ENCODE peak calls at places on chromosomes 2 and 18, in five cellular contexts. B is tibial artery, M is NCI-H1105, Z is ELF-1, A is stromal cell of bone marrow. P is an unnamed sample.

GRCh38 chr18:43847164-43848091 is 570.1 kb upstream of the SYT4 start:
- DNase-seq in Z (no peak), M (no peak), A (peak; percentile 58), B (no peak), P (no peak)

GRCh38 chr2:74387346-74387745 is 7.2 kb upstream of the DCTN1 start:
- DNase-seq in Z (no peak), B (no peak), M (no peak), A (peak; percentile 33), P (no peak)

GRCh38 chr18:2425426-2426317 is 145.6 kb downstream of the METTL4 start:
- DNase-seq in Z (no peak), B (no peak), M (no peak), A (no peak), P (no peak)

GRCh38 chr2:16978291-16978690 is 312.7 kb upstream of the CYRIA start:
- DNase-seq in M (no peak), A (no peak), B (no peak), Z (no peak), P (no peak)

GRCh38 chr2:100260712-100261620 is 61.3 kb downstream of the LONRF2 start:
- DNase-seq in A (peak; percentile 59), M (peak; percentile 18), Z (peak; percentile 75), B (peak; percentile 82), P (peak; percentile 86)

GRCh38 chr2:117212562-117212961 is 601.9 kb upstream of the DDX18 start:
- DNase-seq in Z (peak; percentile 13), A (no peak), B (no peak), M (no peak), P (no peak)

GRCh38 chr18:46555724-46556123 is 101.3 kb downstream of the LOXHD1 start:
- DNase-seq in A (no peak), M (no peak), B (no peak), Z (peak; percentile 69), P (no peak)

GRCh38 chr18:47595816-47596501 is 334.5 kb downstream of the SMAD2 start:
- DNase-seq in M (peak; percentile 42), B (no peak), A (no peak), Z (peak; percentile 76), P (no peak)

GRCh38 chr2:188078544-188078943 is 213.1 kb upstream of the GULP1 start:
- DNase-seq in A (no peak), Z (no peak), B (no peak), M (peak; percentile 20), P (no peak)

GRCh38 chr2:172428841-172429173 is 1.4 kb downstream of the ITGA6 start:
- DNase-seq in A (no peak), M (no peak), B (no peak), Z (no peak), P (no peak)

GRCh38 chr2:120396519-120397361 is 50.8 kb downstream of the INHBB start:
- DNase-seq in A (no peak), Z (no peak), B (no peak), M (no peak), P (no peak)

GRCh38 chr2:19876751-19877150 is 25.0 kb downstream of the TTC32 start:
- DNase-seq in Z (no peak), A (no peak), M (no peak), B (no peak), P (no peak)

GRCh38 chr18:23406271-23406787 is 46.8 kb upstream of the RIOK3 start:
- DNase-seq in B (no peak), M (no peak), A (peak; percentile 32), Z (no peak), P (no peak)

GRCh38 chr18:40215981-40216380 is 1739.1 kb upstream of the PIK3C3 start:
- DNase-seq in A (no peak), B (no peak), Z (peak; percentile 23), M (no peak), P (no peak)

GRCh38 chr2:70959851-70960832 is 18.3 kb upstream of the ANKRD53 start:
- DNase-seq in Z (no peak), B (peak; percentile 51), M (no peak), A (no peak), P (no peak)

GRCh38 chr2:209872675-209873074 is 101.0 kb downstream of the UNC80 start:
- DNase-seq in Z (peak; percentile 44), B (no peak), M (no peak), A (no peak), P (peak; percentile 59)

GRCh38 chr18:45760443-45761036 is 36.6 kb downstream of the SLC14A1 start:
- DNase-seq in Z (peak; percentile 23), A (no peak), B (no peak), M (no peak), P (no peak)

GRCh38 chr2:195612515-195613495 is 44.2 kb upstream of the SLC39A10 start:
- DNase-seq in Z (peak; percentile 85), A (peak; percentile 16), B (no peak), M (no peak), P (no peak)

GRCh38 chr2:128444816-128445532 is 126.3 kb upstream of the HS6ST1 start:
- DNase-seq in M (no peak), B (peak; percentile 31), Z (no peak), A (no peak), P (no peak)

GRCh38 chr18:44130365-44130942 is 550.2 kb upstream of the SETBP1 start:
- DNase-seq in Z (peak; percentile 22), B (no peak), A (peak; percentile 36), M (peak; percentile 79), P (no peak)

GRCh38 chr2:229454934-229455631 is 184.0 kb upstream of the PID1 start:
- DNase-seq in B (no peak), M (no peak), Z (no peak), A (peak; percentile 38), P (no peak)

GRCh38 chr2:224195954-224196571 is 157.0 kb upstream of the SERPINE2 start:
- DNase-seq in B (no peak), A (peak; percentile 29), M (no peak), Z (no peak), P (peak; percentile 28)

GRCh38 chr2:121699421-121700328 is 37.0 kb downstream of the NIFK start:
- DNase-seq in Z (peak; percentile 45), B (no peak), M (no peak), A (peak; percentile 73), P (no peak)

GRCh38 chr2:49928541-49928940 is 774.2 kb upstream of the FSHR start:
- DNase-seq in Z (no peak), A (no peak), B (no peak), M (no peak), P (no peak)

GRCh38 chr2:239979243-239980023 is 45.7 kb downstream of the NDUFA10 start:
- DNase-seq in M (no peak), Z (peak; percentile 91), B (no peak), A (no peak), P (peak; percentile 38)

GRCh38 chr2:136114392-136114791 is 3.6 kb downstream of the CXCR4 start:
- DNase-seq in B (no peak), M (no peak), A (no peak), Z (no peak), P (no peak)

GRCh38 chr2:106104332-106105062 is 89.6 kb downstream of the UXS1 start:
- DNase-seq in B (no peak), Z (peak; percentile 81), M (peak; percentile 26), A (peak; percentile 36), P (peak; percentile 58)

GRCh38 chr2:52897511-52898085 is 870.0 kb upstream of the CHAC2 start:
- DNase-seq in A (no peak), M (peak; percentile 3), B (no peak), Z (peak; percentile 1), P (no peak)

GRCh38 chr2:86396304-86396785 is 44.8 kb upstream of the KDM3A start:
- DNase-seq in A (peak; percentile 11), Z (peak; percentile 16), B (no peak), M (no peak), P (no peak)

GRCh38 chr2:231680992-231681852 is 27.1 kb upstream of the PTMA start:
- DNase-seq in M (no peak), B (peak; percentile 92), Z (peak; percentile 91), A (peak; percentile 58), P (peak; percentile 91)

GRCh38 chr18:75070235-75070624 is 138.7 kb downstream of the PTGR3 start:
- DNase-seq in M (no peak), A (no peak), B (no peak), Z (no peak), P (no peak)

GRCh38 chr18:11119962-11120361 is 29.4 kb downstream of the PIEZO2 start:
- DNase-seq in M (no peak), A (no peak), B (no peak), Z (no peak), P (no peak)

GRCh38 chr2:38215993-38216392 is 140.0 kb upstream of the CYP1B1 start:
- DNase-seq in Z (no peak), B (no peak), M (no peak), A (no peak), P (no peak)

GRCh38 chr2:235573331-235574221 is 79.7 kb downstream of the AGAP1 start:
- DNase-seq in Z (no peak), B (no peak), M (no peak), A (no peak), P (no peak)

GRCh38 chr18:13390711-13391110 is 172.2 kb downstream of the LDLRAD4 start:
- DNase-seq in A (no peak), B (no peak), M (no peak), Z (no peak), P (no peak)

GRCh38 chr2:144508162-144508765 is 11.7 kb downstream of the ZEB2 start:
- DNase-seq in B (no peak), A (no peak), M (no peak), Z (no peak), P (no peak)

GRCh38 chr2:23940976-23941605 is 828 bp downstream of the UBXN2A start:
- DNase-seq in Z (no peak), M (no peak), B (no peak), A (no peak), P (no peak)

P was measured in uterus.